ENCODE peak calls at places on chromosomes 13 and 19, in six cellular contexts. L is Panc1; E is left cardiac atrium; T is right cardiac atrium; I is central memory CD8-positive, alpha-beta T cell; Y is Right ventricle myocardium inferior. J is an unnamed sample.

GRCh38 chr13:29515372-29515771 is 80.1 kb downstream of the SLC7A1 start:
- ATAC-seq in L (no peak), E (no peak), T (no peak), I (no peak), Y (no peak), J (no peak)

GRCh38 chr13:30959678-30960077 is 27.2 kb downstream of the TEX26 start:
- ATAC-seq in L (no peak), E (no peak), T (no peak), I (no peak), Y (no peak), J (no peak)

GRCh38 chr13:23505007-23505406 is 65.2 kb upstream of the TNFRSF19 start:
- ATAC-seq in L (no peak), E (no peak), T (peak; percentile 26), I (no peak), Y (peak; percentile 29), J (no peak)

GRCh38 chr19:18591735-18592385 is 3.3 kb downstream of the REX1BD start:
- ATAC-seq in L (no peak), E (no peak), T (no peak), I (no peak), Y (no peak), J (no peak)

GRCh38 chr19:49255674-49256073 is 69.3 kb downstream of the SLC6A16 start:
- ATAC-seq in L (no peak), E (no peak), T (no peak), I (no peak), Y (no peak), J (no peak)

GRCh38 chr13:107873908-107874307 is 341.4 kb downstream of the LIG4 start:
- ATAC-seq in L (no peak), E (no peak), T (no peak), I (no peak), Y (no peak), J (no peak)

GRCh38 chr19:37056776-37057175 is 21.5 kb upstream of the ZNF420 start:
- ATAC-seq in L (no peak), E (no peak), T (no peak), I (no peak), Y (no peak), J (no peak)

GRCh38 chr19:16516923-16517610 is 20.9 kb downstream of the C19orf44 start:
- ATAC-seq in L (peak; percentile 18), E (no peak), T (peak; percentile 6), I (peak; percentile 91), Y (no peak), J (no peak)

GRCh38 chr13:85332595-85332994 is 466.6 kb downstream of the SLITRK6 start:
- ATAC-seq in L (no peak), E (no peak), T (no peak), I (no peak), Y (no peak), J (no peak)

GRCh38 chr13:112250788-112251445 is 125.2 kb upstream of the SPACA7 start:
- ATAC-seq in L (no peak), E (no peak), T (no peak), I (no peak), Y (no peak), J (no peak)